ENCODE peak calls at places on chromosomes 4 and X, in seven cellular contexts. E is left lung, I is upper lobe of left lung, G is prostate gland, J is ovary, T is testis, D is lung. Z is an unnamed sample.
A peak's percentile ranks its signal among the peaks of the same experiment; 100 is the strongest.

GRCh38 chr4:51995647-51996046 is 24.5 kb downstream of the LRRC66 start:
- DNase-seq in E (no peak), I (no peak), G (no peak), J (no peak), T (no peak), D (no peak), Z (peak; percentile 16)

GRCh38 chr4:150250998-150251651 is 172.9 kb downstream of the DCLK2 start:
- DNase-seq in E (no peak), I (no peak), G (no peak), J (no peak), T (no peak), D (no peak), Z (no peak)

GRCh38 chr4:67483868-67484602 is 61.3 kb downstream of the CENPC start:
- DNase-seq in E (no peak), I (no peak), G (no peak), J (no peak), T (no peak), D (no peak), Z (no peak)

GRCh38 chr4:17010426-17011087 is 112.1 kb upstream of the LDB2 start:
- DNase-seq in E (peak; percentile 71), I (no peak), G (no peak), J (no peak), T (no peak), D (no peak), Z (no peak)

GRCh38 chr4:22077571-22077970 is 129.0 kb upstream of the KCNIP4 start:
- DNase-seq in E (no peak), I (no peak), G (no peak), J (no peak), T (no peak), D (no peak), Z (no peak)

GRCh38 chr4:172758586-172759340 is 409.8 kb upstream of the GALNT7 start:
- DNase-seq in E (no peak), I (no peak), G (no peak), J (no peak), T (no peak), D (no peak), Z (no peak)

GRCh38 chr4:159593157-159593556 is 490.3 kb downstream of the RAPGEF2 start:
- DNase-seq in E (no peak), I (no peak), G (no peak), J (no peak), T (no peak), D (no peak), Z (no peak)

GRCh38 chrX:133838761-133839676 is 146.4 kb downstream of the GPC3 start:
- DNase-seq in E (no peak), I (no peak), G (no peak), J (no peak), T (peak; percentile 25), D (peak; percentile 33), Z (no peak)

GRCh38 chr4:152188801-152189200 is 347.1 kb downstream of the FBXW7 start:
- DNase-seq in E (no peak), I (no peak), G (no peak), J (no peak), T (no peak), D (no peak), Z (peak; percentile 54)

GRCh38 chr4:139015948-139016451 is 419 bp downstream of the NOCT start:
- DNase-seq in E (peak; percentile 90), I (peak; percentile 57), G (peak; percentile 33), J (peak; percentile 21), T (peak; percentile 71), D (peak; percentile 53), Z (peak; percentile 32)

GRCh38 chrX:15744181-15744867 is 6.3 kb downstream of the CA5B start:
- DNase-seq in E (no peak), I (no peak), G (no peak), J (peak; percentile 48), T (peak; percentile 83), D (no peak), Z (peak; percentile 70)

GRCh38 chrX:119759333-119759766 is 962 bp downstream of the SOWAHD start:
- DNase-seq in E (peak; percentile 64), I (no peak), G (no peak), J (no peak), T (no peak), D (no peak), Z (no peak)

GRCh38 chrX:37912286-37912685 is 64.9 kb upstream of the DYNLT3 start:
- DNase-seq in E (no peak), I (no peak), G (no peak), J (no peak), T (no peak), D (no peak), Z (no peak)

GRCh38 chr4:53592128-53592527 is 842 bp upstream of the LNX1 start:
- DNase-seq in E (no peak), I (no peak), G (peak; percentile 40), J (no peak), T (no peak), D (no peak), Z (no peak)

GRCh38 chr4:160580581-160580980 is 1477.7 kb downstream of the RAPGEF2 start:
- DNase-seq in E (no peak), I (no peak), G (no peak), J (no peak), T (no peak), D (no peak), Z (no peak)

GRCh38 chr4:19438228-19438627 is 813.5 kb upstream of the SLIT2 start:
- DNase-seq in E (no peak), I (no peak), G (no peak), J (no peak), T (no peak), D (no peak), Z (no peak)

GRCh38 chrX:14228611-14229010 is 198.9 kb upstream of the GEMIN8 start:
- DNase-seq in E (no peak), I (no peak), G (no peak), J (no peak), T (no peak), D (no peak), Z (no peak)

GRCh38 chr4:76200771-76201224 is 12.8 kb downstream of the SCARB2 start:
- DNase-seq in E (no peak), I (peak; percentile 83), G (no peak), J (no peak), T (no peak), D (peak; percentile 53), Z (no peak)

GRCh38 chr4:7051144-7051495 is 7.9 kb downstream of the TADA2B start:
- DNase-seq in E (peak; percentile 59), I (no peak), G (no peak), J (no peak), T (no peak), D (no peak), Z (no peak)

GRCh38 chr4:1715002-1715761 is 3.1 kb upstream of the SLBP start:
- DNase-seq in E (no peak), I (no peak), G (no peak), J (no peak), T (no peak), D (no peak), Z (no peak)

GRCh38 chr4:1718095-1718850 is 2.9 kb downstream of the TMEM129 start:
- DNase-seq in E (peak; percentile 67), I (no peak), G (peak; percentile 62), J (no peak), T (no peak), D (no peak), Z (peak; percentile 68)

GRCh38 chr4:1716065-1716945 is 4.2 kb upstream of the SLBP start:
- DNase-seq in E (no peak), I (no peak), G (no peak), J (no peak), T (no peak), D (no peak), Z (no peak)

GRCh38 chr4:1714303-1715001 is 2.3 kb upstream of the SLBP start:
- DNase-seq in E (no peak), I (no peak), G (no peak), J (no peak), T (no peak), D (no peak), Z (no peak)

DNA sequence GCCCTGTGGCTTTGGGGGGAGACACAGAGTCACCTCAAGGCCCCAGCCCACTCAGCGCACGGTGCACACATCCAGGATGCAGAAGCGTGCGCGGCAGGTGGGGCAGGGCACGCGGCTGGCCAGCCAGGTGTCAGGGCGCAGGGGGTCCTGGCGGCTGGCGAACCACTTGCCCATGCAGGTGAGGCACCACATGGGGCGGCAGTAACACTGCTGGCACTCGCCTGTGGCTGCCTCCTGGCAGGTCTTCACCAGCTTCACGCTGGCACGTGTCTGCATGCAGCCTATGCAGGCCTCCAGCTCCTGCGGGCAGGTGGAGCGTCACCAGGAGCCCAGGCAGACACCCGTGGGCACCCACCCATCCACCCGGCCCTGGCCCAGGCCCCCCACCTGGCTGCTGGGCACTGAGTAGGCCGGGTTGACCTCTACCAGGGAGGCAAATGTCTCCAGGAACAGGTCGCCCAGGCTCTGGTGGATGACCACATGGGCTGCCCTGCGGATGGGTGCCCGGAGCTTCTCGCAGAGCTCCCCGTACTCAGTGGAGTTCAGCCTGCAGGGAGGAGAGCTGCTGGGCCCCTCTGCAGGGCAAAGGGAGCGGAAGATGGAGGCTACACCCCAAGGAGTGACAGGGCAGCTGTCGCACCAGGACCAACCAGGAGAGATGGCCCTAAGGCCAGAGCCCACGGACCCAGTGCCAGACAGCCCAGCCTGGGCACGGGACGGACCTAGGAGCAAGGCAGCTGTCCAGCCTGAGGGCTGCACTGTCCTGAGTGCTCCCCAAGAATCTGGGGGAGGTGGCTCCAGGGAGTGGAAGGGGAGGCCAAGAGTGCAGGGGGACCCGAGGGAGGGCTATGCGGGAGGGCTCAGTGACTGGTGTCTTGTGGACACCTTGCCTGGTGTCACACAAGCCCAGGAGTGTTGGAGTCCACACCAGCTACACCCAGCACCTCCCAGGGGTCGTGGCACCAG is 3.7 kb downstream of the TMEM129 start:
- DNase-seq in E (peak; percentile 77), I (no peak), G (no peak), J (no peak), T (no peak), D (no peak), Z (no peak)
- H3K4me1 ChIP-seq in E (peaks cover 20% of the 10 kb centered on the region), I (peaks cover 44% of the 10 kb centered on the region), G (peaks cover 32% of the 10 kb centered on the region), J (peaks cover 14% of the 10 kb centered on the region), T (peaks cover 24% of the 10 kb centered on the region), D (peaks cover 4% of the 10 kb centered on the region), Z (peaks cover 5% of the 10 kb centered on the region)

GRCh38 chr4:40909363-40909876 is 159.7 kb downstream of the NSUN7 start:
- DNase-seq in E (no peak), I (no peak), G (no peak), J (no peak), T (no peak), D (no peak), Z (no peak)
- H3K27ac ChIP-seq in E (no peak overlapping the region), I (no peak overlapping the region), G (no peak overlapping the region), J (no peak overlapping the region), T (no peak overlapping the region), D (no peak overlapping the region), Z (no peak overlapping the region)

DNA sequence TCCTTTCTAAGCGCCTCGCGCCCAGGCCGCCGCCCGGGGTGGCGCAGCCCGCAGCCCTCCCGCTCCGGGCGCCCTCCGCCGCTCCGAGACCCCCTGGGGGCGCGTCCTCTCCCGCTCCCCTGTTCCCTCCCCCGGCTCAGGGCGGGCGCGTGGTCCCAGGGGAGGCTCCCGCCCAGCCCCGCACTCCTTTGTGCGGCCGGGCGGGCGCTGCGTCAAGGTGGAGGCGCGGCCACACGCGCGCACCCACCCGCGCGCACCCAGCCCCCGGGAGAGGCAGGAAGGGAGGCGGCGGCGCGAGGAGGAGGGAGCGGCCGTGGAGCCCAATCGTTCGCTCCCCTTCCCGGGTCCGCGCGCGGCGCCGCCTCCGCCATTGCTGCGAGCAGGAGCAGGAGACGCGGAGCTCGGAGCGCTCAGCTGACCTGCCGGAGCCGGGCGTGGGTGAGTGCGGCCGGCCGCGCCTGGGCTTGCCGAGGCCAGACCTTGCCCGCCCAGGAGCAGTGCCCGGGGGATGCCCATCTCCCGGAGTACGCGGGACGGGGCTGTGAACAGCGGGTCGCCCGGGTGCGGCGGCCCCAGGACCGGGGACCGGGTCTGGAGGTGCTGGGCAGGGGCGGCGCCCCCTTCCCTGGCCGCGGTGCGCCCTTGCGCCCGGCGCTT is at the start of gene NSG1:
- DNase-seq in E (no peak), I (no peak), G (peak; percentile 35), J (peak; percentile 62), T (peak; percentile 63), D (no peak), Z (peak; percentile 78)
- H3K27me3 ChIP-seq in E (peaks cover 94% of the 10 kb centered on the region), I (peaks cover 32% of the 10 kb centered on the region), G (peaks cover 2% of the 10 kb centered on the region), J (no peaks in the 10 kb centered on the region), T (no peaks in the 10 kb centered on the region), D (peaks cover 46% of the 10 kb centered on the region), Z (no peaks in the 10 kb centered on the region)

GRCh38 chr4:156976147-156976546 is 4.5 kb upstream of the PDGFC start:
- DNase-seq in E (no peak), I (no peak), G (no peak), J (no peak), T (no peak), D (no peak), Z (no peak)
- H3K4me1 ChIP-seq in E (no peaks in the 10 kb centered on the region), I (no peaks in the 10 kb centered on the region), G (no peaks in the 10 kb centered on the region), J (peaks cover 8% of the 10 kb centered on the region), T (no peaks in the 10 kb centered on the region), D (no peaks in the 10 kb centered on the region), Z (no peaks in the 10 kb centered on the region)

Z was measured in right cardiac atrium.